ENCODE peak calls at places on chromosome 18, in four cellular contexts. C is MM.1S, U is Peyer's patch, S is astrocyte. Q is an unnamed sample.
A peak's percentile ranks its signal among the peaks of the same experiment; 100 is the strongest.

GRCh38 chr18:59748628-59749360 is 51.6 kb upstream of the CCBE1 start:
- DNase-seq in C (no peak), S (peak; percentile 96), U (no peak), Q (peak; percentile 26)

GRCh38 chr18:79405019-79405780 is 9.5 kb downstream of the NFATC1 start:
- DNase-seq in C (no peak), U (no peak), S (no peak), Q (no peak)

GRCh38 chr18:48676346-48676745 is 137.5 kb downstream of the CTIF start:
- DNase-seq in S (no peak), U (peak; percentile 46), C (no peak), Q (no peak)

GRCh38 chr18:26422472-26423162 is 125.7 kb downstream of the KCTD1 start:
- DNase-seq in U (no peak), S (no peak), C (no peak), Q (no peak)

GRCh38 chr18:51064256-51064655 is 34.2 kb downstream of the SMAD4 start:
- DNase-seq in U (no peak), C (no peak), S (no peak), Q (no peak)

GRCh38 chr18:4040391-4041172 is 414.5 kb downstream of the DLGAP1 start:
- DNase-seq in S (no peak), U (no peak), C (no peak), Q (no peak)

GRCh38 chr18:68714356-68714706 is 577 bp downstream of the TMX3 start:
- DNase-seq in C (peak; percentile 9), S (no peak), U (no peak), Q (no peak)

GRCh38 chr18:55380574-55380973 is 207.4 kb downstream of the TCF4 start:
- DNase-seq in C (no peak), S (peak; percentile 91), U (no peak), Q (no peak)

GRCh38 chr18:78477840-78478239 is 501.8 kb upstream of the SALL3 start:
- DNase-seq in U (no peak), S (no peak), C (no peak), Q (no peak)

GRCh38 chr18:21742323-21742687 is 1.7 kb downstream of the MIB1 start:
- DNase-seq in S (peak; percentile 35), U (no peak), C (no peak), Q (no peak)

GRCh38 chr18:9774150-9774549 is 66.0 kb downstream of the RAB31 start:
- DNase-seq in S (no peak), C (no peak), U (no peak), Q (no peak)

GRCh38 chr18:8730080-8730827 is 24.9 kb downstream of the MTCL1 start:
- DNase-seq in C (no peak), U (peak; percentile 76), S (peak; percentile 96), Q (peak; percentile 57)

GRCh38 chr18:49628993-49629795 is 67.3 kb downstream of the LIPG start:
- DNase-seq in S (no peak), U (peak; percentile 59), C (no peak), Q (no peak)

GRCh38 chr18:62187543-62188378 is 706 bp downstream of the RELCH start:
- DNase-seq in S (peak; percentile 6), C (peak; percentile 21), U (peak; percentile 48), Q (no peak)

GRCh38 chr18:48743046-48743445 is 204.2 kb downstream of the CTIF start:
- DNase-seq in S (peak; percentile 52), U (peak; percentile 64), C (no peak), Q (no peak)

GRCh38 chr18:12376718-12377555 is at the start of gene AFG3L2:
- DNase-seq in S (peak; percentile 95), C (peak; percentile 98), U (peak; percentile 100), Q (peak; percentile 98)

GRCh38 chr18:59877366-59877765 is 22.4 kb upstream of the PMAIP1 start:
- DNase-seq in C (no peak), U (no peak), S (no peak), Q (no peak)

GRCh38 chr18:48908916-48909315 is 41.8 kb downstream of the SMAD7 start:
- DNase-seq in U (no peak), S (no peak), C (no peak), Q (no peak)

GRCh38 chr18:61738488-61738887 is 154.3 kb downstream of the RNF152 start:
- DNase-seq in U (peak; percentile 64), S (peak; percentile 13), C (no peak), Q (no peak)

GRCh38 chr18:11741505-11742145 is 52.6 kb downstream of the GNAL start:
- DNase-seq in S (no peak), C (peak; percentile 29), U (no peak), Q (peak; percentile 35)

GRCh38 chr18:48412339-48412929 is 3.3 kb upstream of the ZBTB7C start:
- DNase-seq in U (peak; percentile 57), S (no peak), C (peak; percentile 67), Q (no peak)

GRCh38 chr18:8765692-8766463 is 60.5 kb downstream of the MTCL1 start:
- DNase-seq in U (no peak), C (no peak), S (no peak), Q (no peak)

GRCh38 chr18:2406544-2406943 is 164.8 kb downstream of the METTL4 start:
- DNase-seq in S (peak; percentile 63), U (no peak), C (no peak), Q (no peak)

GRCh38 chr18:75544051-75544481 is 116.6 kb upstream of the SMIM21 start:
- DNase-seq in U (no peak), S (peak; percentile 81), C (no peak), Q (no peak)

GRCh38 chr18:57841568-57841967 is 38.5 kb upstream of the ATP8B1 start:
- DNase-seq in U (no peak), C (no peak), S (no peak), Q (no peak)

GRCh38 chr18:3652380-3653262 is 202.6 kb downstream of the TGIF1 start:
- DNase-seq in S (peak; percentile 99), C (no peak), U (peak; percentile 84), Q (peak; percentile 97)

DNA sequence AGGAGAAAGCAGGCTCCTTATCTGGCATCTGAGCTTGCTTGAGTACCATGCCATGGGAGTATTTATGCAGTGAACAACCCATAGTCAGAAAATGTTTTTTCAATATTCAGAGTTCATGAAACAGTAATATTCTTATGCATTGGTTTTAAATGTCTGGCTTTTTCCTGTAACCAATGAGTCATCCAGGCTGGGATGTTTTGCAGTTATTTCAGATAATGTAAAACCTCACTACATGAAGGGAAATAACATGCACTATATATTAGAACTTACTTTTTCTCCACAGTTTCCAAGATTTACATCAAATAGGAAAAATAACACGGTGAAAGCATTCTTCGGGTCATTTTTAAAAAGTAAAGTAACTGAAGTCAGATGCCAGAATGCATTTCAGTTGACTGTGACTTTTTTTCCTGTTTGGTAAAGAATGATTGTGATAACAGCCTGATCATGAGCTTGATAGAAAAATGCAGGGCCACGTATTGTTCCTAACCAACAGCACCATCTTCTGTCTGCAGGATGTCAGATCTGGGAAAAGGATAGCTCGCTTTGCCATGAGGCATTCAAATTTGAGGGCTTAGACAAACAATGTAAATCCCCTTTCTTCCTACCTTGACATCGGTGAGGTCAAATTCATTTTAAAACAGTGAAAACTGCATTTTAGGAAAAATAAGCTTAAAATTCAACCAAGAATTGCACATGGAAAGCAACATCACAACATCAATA is 152.8 kb downstream of the DSC3 start:
- DNase-seq in S (peak; percentile 4), U (no peak), C (peak; percentile 38), Q (no peak)
- TF ChIP-seq CTCF in S (peak; percentile 28), U (no peak), C (peak; percentile 49), Q (peak; percentile 29)

GRCh38 chr18:36338420-36338933 is 41.0 kb downstream of the FHOD3 start:
- DNase-seq in C (no peak), S (no peak), U (no peak), Q (no peak)
- H3K27ac ChIP-seq in C (no peak overlapping the region), S (no peak overlapping the region), U (no peak overlapping the region), Q (no peak overlapping the region)

GRCh38 chr18:24015897-24016631 is 1.5 kb downstream of the TTC39C start:
- DNase-seq in U (no peak), C (no peak), S (no peak), Q (no peak)

GRCh38 chr18:24018299-24018910 is 3.9 kb downstream of the TTC39C start:
- DNase-seq in U (no peak), S (no peak), C (no peak), Q (no peak)

GRCh38 chr18:24014986-24015896 is 687 bp downstream of the TTC39C start:
- DNase-seq in C (peak; percentile 22), U (peak; percentile 66), S (peak; percentile 57), Q (peak; percentile 30)

GRCh38 chr18:24014062-24014985 is at the start of gene TTC39C:
- DNase-seq in S (peak; percentile 69), C (peak; percentile 36), U (peak; percentile 90), Q (peak; percentile 55)

GRCh38 chr18:24016643-24017042 is 2.1 kb downstream of the TTC39C start:
- DNase-seq in U (no peak), S (no peak), C (no peak), Q (peak; percentile 34)
- TF ChIP-seq CTCF in U (peak; percentile 45), S (peak; percentile 21), C (peak; percentile 54), Q (peak; percentile 48)

DNA sequence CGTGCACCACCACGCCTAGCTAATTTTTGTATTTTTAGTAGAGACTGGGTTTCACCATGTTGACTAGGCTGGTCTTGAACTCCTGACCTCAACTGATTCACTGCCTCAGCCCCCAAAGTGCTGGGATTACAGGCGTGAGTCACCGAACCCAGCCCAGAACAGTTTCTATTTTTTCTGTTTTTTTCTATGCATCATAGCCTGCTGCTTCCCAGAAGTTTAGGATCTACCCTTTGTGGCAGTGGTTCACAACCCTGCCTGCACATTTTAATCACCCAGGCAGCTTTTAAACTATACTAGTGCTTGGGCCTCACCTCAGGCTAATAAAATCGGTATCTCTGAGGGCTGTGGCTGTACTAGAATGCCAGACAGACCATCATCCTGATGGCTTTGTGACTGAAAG is 39.7 kb upstream of the SOCS6 start:
- DNase-seq in S (peak; percentile 44), U (no peak), C (no peak), Q (no peak)
- H3K27ac ChIP-seq in S (no peak overlapping the region), U (no peak overlapping the region), C (no peak overlapping the region), Q (no peak overlapping the region)

DNA sequence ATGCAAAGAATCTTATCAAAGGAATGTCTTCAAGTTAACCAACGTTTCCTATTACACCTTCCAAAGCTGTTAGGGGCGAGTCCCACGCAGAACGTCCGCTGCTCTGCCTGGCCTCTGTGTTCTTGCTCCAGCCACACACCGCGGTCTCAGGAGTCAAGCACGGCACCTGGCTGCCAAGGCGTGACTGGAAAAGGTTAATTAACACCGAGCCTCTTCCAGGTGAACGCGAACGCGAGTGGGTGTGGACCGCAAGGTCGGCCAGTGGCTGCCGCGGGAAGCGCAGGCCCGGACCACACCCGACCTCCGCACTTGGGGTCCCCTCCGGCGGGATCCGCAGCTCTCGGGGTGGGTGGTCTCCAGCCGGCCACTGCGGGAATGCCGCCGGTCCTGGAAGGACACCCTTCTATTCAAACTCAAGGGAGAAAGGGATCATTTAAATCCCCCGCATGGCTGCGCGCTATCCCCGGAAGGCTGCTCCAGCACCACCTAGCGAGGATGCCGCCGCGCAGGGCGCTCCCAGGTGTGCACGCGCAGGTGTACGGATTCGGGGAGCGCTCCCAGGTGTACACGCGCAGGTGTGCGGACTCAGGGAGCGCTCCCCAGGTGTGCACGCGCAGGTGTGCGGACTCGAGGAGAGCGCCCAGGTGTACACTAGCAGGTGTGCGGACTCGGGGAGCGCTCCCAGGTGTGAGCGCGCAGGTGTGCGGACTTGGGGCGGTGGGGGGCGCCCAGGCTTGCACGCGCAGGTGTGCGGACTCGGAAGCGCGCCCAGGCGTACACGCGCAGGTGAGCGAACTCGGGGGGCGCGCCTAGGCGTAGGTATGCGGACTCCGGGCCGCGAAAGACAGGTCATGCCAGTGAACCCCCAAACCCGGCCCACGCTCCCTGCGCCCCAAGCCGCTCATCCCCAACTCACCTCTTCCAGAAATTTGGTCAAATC is 662 bp downstream of the CYB5A start:
- DNase-seq in C (no peak), U (peak; percentile 76), S (no peak), Q (peak; percentile 34)
- TF ChIP-seq CTCF in C (no peak), U (no peak), S (no peak), Q (no peak)

Q was measured in RWPE1.